ENCODE peak calls at places on chromosome X, in four cellular contexts. One of them, this sample, is unnamed.

GRCh38 chrX:80765226-80765625 is 44.5 kb downstream of the BRWD3 start:
- DNase-seq in activated naive CD8-positive, alpha-beta T cell treated with anti-CD3 and anti-CD28 coated beads, Interleukin-2, amount 50 U/mL, for 24 hours: no peak
- DNase-seq in astrocyte of the spinal cord: peak; percentile 63
- DNase-seq in activated effector memory CD4-positive, alpha-beta T cell treated with anti-CD3 and anti-CD28 coated beads, Interleukin-2, amount 50 U/mL, for 16 hours: no peak
- DNase-seq in this sample: no peak

GRCh38 chrX:7266261-7266660 is 118.3 kb upstream of the PUDP start:
- DNase-seq in activated naive CD8-positive, alpha-beta T cell treated with anti-CD3 and anti-CD28 coated beads, Interleukin-2, amount 50 U/mL, for 24 hours: no peak
- DNase-seq in astrocyte of the spinal cord: no peak
- DNase-seq in activated effector memory CD4-positive, alpha-beta T cell treated with anti-CD3 and anti-CD28 coated beads, Interleukin-2, amount 50 U/mL, for 16 hours: no peak
- DNase-seq in this sample: no peak

GRCh38 chrX:2242326-2242725 is 258.4 kb downstream of the DHRSX start:
- DNase-seq in activated naive CD8-positive, alpha-beta T cell treated with anti-CD3 and anti-CD28 coated beads, Interleukin-2, amount 50 U/mL, for 24 hours: no peak
- DNase-seq in astrocyte of the spinal cord: no peak
- DNase-seq in activated effector memory CD4-positive, alpha-beta T cell treated with anti-CD3 and anti-CD28 coated beads, Interleukin-2, amount 50 U/mL, for 16 hours: no peak
- DNase-seq in this sample: no peak

GRCh38 chrX:63658920-63659319 is 126.1 kb downstream of the ARHGEF9 start:
- DNase-seq in activated naive CD8-positive, alpha-beta T cell treated with anti-CD3 and anti-CD28 coated beads, Interleukin-2, amount 50 U/mL, for 24 hours: no peak
- DNase-seq in astrocyte of the spinal cord: no peak
- DNase-seq in activated effector memory CD4-positive, alpha-beta T cell treated with anti-CD3 and anti-CD28 coated beads, Interleukin-2, amount 50 U/mL, for 16 hours: no peak
- DNase-seq in this sample: no peak

GRCh38 chrX:105636667-105637066 is 185.7 kb upstream of the NRK start:
- DNase-seq in activated naive CD8-positive, alpha-beta T cell treated with anti-CD3 and anti-CD28 coated beads, Interleukin-2, amount 50 U/mL, for 24 hours: no peak
- DNase-seq in astrocyte of the spinal cord: no peak
- DNase-seq in activated effector memory CD4-positive, alpha-beta T cell treated with anti-CD3 and anti-CD28 coated beads, Interleukin-2, amount 50 U/mL, for 16 hours: no peak
- DNase-seq in this sample: no peak

GRCh38 chrX:31227250-31227649 is 155.4 kb upstream of the FTHL17 start:
- DNase-seq in activated naive CD8-positive, alpha-beta T cell treated with anti-CD3 and anti-CD28 coated beads, Interleukin-2, amount 50 U/mL, for 24 hours: no peak
- DNase-seq in astrocyte of the spinal cord: no peak
- DNase-seq in activated effector memory CD4-positive, alpha-beta T cell treated with anti-CD3 and anti-CD28 coated beads, Interleukin-2, amount 50 U/mL, for 16 hours: no peak
- DNase-seq in this sample: no peak

GRCh38 chrX:11968470-11968869 is 169.8 kb upstream of the FRMPD4 start:
- DNase-seq in activated naive CD8-positive, alpha-beta T cell treated with anti-CD3 and anti-CD28 coated beads, Interleukin-2, amount 50 U/mL, for 24 hours: no peak
- DNase-seq in astrocyte of the spinal cord: no peak
- DNase-seq in activated effector memory CD4-positive, alpha-beta T cell treated with anti-CD3 and anti-CD28 coated beads, Interleukin-2, amount 50 U/mL, for 16 hours: no peak
- DNase-seq in this sample: no peak

GRCh38 chrX:39631275-39631674 is 466.5 kb downstream of the BCOR start:
- DNase-seq in activated naive CD8-positive, alpha-beta T cell treated with anti-CD3 and anti-CD28 coated beads, Interleukin-2, amount 50 U/mL, for 24 hours: no peak
- DNase-seq in astrocyte of the spinal cord: no peak
- DNase-seq in activated effector memory CD4-positive, alpha-beta T cell treated with anti-CD3 and anti-CD28 coated beads, Interleukin-2, amount 50 U/mL, for 16 hours: no peak
- DNase-seq in this sample: no peak

GRCh38 chrX:17559728-17560379 is 177.4 kb upstream of the SCML1 start:
- DNase-seq in activated naive CD8-positive, alpha-beta T cell treated with anti-CD3 and anti-CD28 coated beads, Interleukin-2, amount 50 U/mL, for 24 hours: no peak
- DNase-seq in astrocyte of the spinal cord: peak; percentile 87
- DNase-seq in activated effector memory CD4-positive, alpha-beta T cell treated with anti-CD3 and anti-CD28 coated beads, Interleukin-2, amount 50 U/mL, for 16 hours: no peak
- DNase-seq in this sample: no peak

GRCh38 chrX:119105826-119106225 is 21.8 kb downstream of the KIAA1210 start:
- DNase-seq in activated naive CD8-positive, alpha-beta T cell treated with anti-CD3 and anti-CD28 coated beads, Interleukin-2, amount 50 U/mL, for 24 hours: no peak
- DNase-seq in astrocyte of the spinal cord: peak; percentile 16
- DNase-seq in activated effector memory CD4-positive, alpha-beta T cell treated with anti-CD3 and anti-CD28 coated beads, Interleukin-2, amount 50 U/mL, for 16 hours: no peak
- DNase-seq in this sample: no peak

GRCh38 chrX:153963546-153963945 is 8.1 kb downstream of the HCFC1 start:
- DNase-seq in activated naive CD8-positive, alpha-beta T cell treated with anti-CD3 and anti-CD28 coated beads, Interleukin-2, amount 50 U/mL, for 24 hours: no peak
- DNase-seq in astrocyte of the spinal cord: no peak
- DNase-seq in activated effector memory CD4-positive, alpha-beta T cell treated with anti-CD3 and anti-CD28 coated beads, Interleukin-2, amount 50 U/mL, for 16 hours: no peak
- DNase-seq in this sample: no peak

GRCh38 chrX:46588263-46588662 is 14.7 kb downstream of the CHST7 start:
- DNase-seq in activated naive CD8-positive, alpha-beta T cell treated with anti-CD3 and anti-CD28 coated beads, Interleukin-2, amount 50 U/mL, for 24 hours: peak; percentile 30
- DNase-seq in astrocyte of the spinal cord: peak; percentile 82
- DNase-seq in activated effector memory CD4-positive, alpha-beta T cell treated with anti-CD3 and anti-CD28 coated beads, Interleukin-2, amount 50 U/mL, for 16 hours: peak; percentile 72
- DNase-seq in this sample: no peak

GRCh38 chrX:47223476-47224250 is 5.2 kb downstream of the CDK16 start:
- DNase-seq in activated naive CD8-positive, alpha-beta T cell treated with anti-CD3 and anti-CD28 coated beads, Interleukin-2, amount 50 U/mL, for 24 hours: no peak
- DNase-seq in astrocyte of the spinal cord: no peak
- DNase-seq in activated effector memory CD4-positive, alpha-beta T cell treated with anti-CD3 and anti-CD28 coated beads, Interleukin-2, amount 50 U/mL, for 16 hours: no peak
- DNase-seq in this sample: no peak

GRCh38 chrX:134753185-134754008 is 95.1 kb upstream of the PLAC1 start:
- DNase-seq in activated naive CD8-positive, alpha-beta T cell treated with anti-CD3 and anti-CD28 coated beads, Interleukin-2, amount 50 U/mL, for 24 hours: no peak
- DNase-seq in astrocyte of the spinal cord: peak; percentile 50
- DNase-seq in activated effector memory CD4-positive, alpha-beta T cell treated with anti-CD3 and anti-CD28 coated beads, Interleukin-2, amount 50 U/mL, for 16 hours: no peak
- DNase-seq in this sample: no peak

GRCh38 chrX:19535481-19535880 is 20.2 kb upstream of the MAP3K15 start:
- DNase-seq in activated naive CD8-positive, alpha-beta T cell treated with anti-CD3 and anti-CD28 coated beads, Interleukin-2, amount 50 U/mL, for 24 hours: no peak
- DNase-seq in astrocyte of the spinal cord: peak; percentile 8
- DNase-seq in activated effector memory CD4-positive, alpha-beta T cell treated with anti-CD3 and anti-CD28 coated beads, Interleukin-2, amount 50 U/mL, for 16 hours: no peak
- DNase-seq in this sample: no peak

GRCh38 chrX:18422325-18422724 is 3.1 kb upstream of the CDKL5 start:
- DNase-seq in activated naive CD8-positive, alpha-beta T cell treated with anti-CD3 and anti-CD28 coated beads, Interleukin-2, amount 50 U/mL, for 24 hours: no peak
- DNase-seq in astrocyte of the spinal cord: peak; percentile 78
- DNase-seq in activated effector memory CD4-positive, alpha-beta T cell treated with anti-CD3 and anti-CD28 coated beads, Interleukin-2, amount 50 U/mL, for 16 hours: no peak
- DNase-seq in this sample: no peak

GRCh38 chrX:112380541-112381278 is 298.1 kb upstream of the TRPC5 start:
- DNase-seq in activated naive CD8-positive, alpha-beta T cell treated with anti-CD3 and anti-CD28 coated beads, Interleukin-2, amount 50 U/mL, for 24 hours: no peak
- DNase-seq in astrocyte of the spinal cord: no peak
- DNase-seq in activated effector memory CD4-positive, alpha-beta T cell treated with anti-CD3 and anti-CD28 coated beads, Interleukin-2, amount 50 U/mL, for 16 hours: no peak
- DNase-seq in this sample: no peak

GRCh38 chrX:31130457-31131215 is 58.8 kb upstream of the FTHL17 start:
- DNase-seq in activated naive CD8-positive, alpha-beta T cell treated with anti-CD3 and anti-CD28 coated beads, Interleukin-2, amount 50 U/mL, for 24 hours: no peak
- DNase-seq in astrocyte of the spinal cord: no peak
- DNase-seq in activated effector memory CD4-positive, alpha-beta T cell treated with anti-CD3 and anti-CD28 coated beads, Interleukin-2, amount 50 U/mL, for 16 hours: no peak
- DNase-seq in this sample: no peak

GRCh38 chrX:153669174-153669890 is 4.3 kb downstream of the PNCK start:
- DNase-seq in activated naive CD8-positive, alpha-beta T cell treated with anti-CD3 and anti-CD28 coated beads, Interleukin-2, amount 50 U/mL, for 24 hours: peak; percentile 51
- DNase-seq in astrocyte of the spinal cord: no peak
- DNase-seq in activated effector memory CD4-positive, alpha-beta T cell treated with anti-CD3 and anti-CD28 coated beads, Interleukin-2, amount 50 U/mL, for 16 hours: peak; percentile 82
- DNase-seq in this sample: no peak

GRCh38 chrX:41022579-41022978 is 62.7 kb upstream of the USP9X start:
- DNase-seq in activated naive CD8-positive, alpha-beta T cell treated with anti-CD3 and anti-CD28 coated beads, Interleukin-2, amount 50 U/mL, for 24 hours: no peak
- DNase-seq in astrocyte of the spinal cord: no peak
- DNase-seq in activated effector memory CD4-positive, alpha-beta T cell treated with anti-CD3 and anti-CD28 coated beads, Interleukin-2, amount 50 U/mL, for 16 hours: no peak
- DNase-seq in this sample: no peak

GRCh38 chrX:101395789-101396188 is 5.0 kb downstream of the RPL36A start:
- DNase-seq in activated naive CD8-positive, alpha-beta T cell treated with anti-CD3 and anti-CD28 coated beads, Interleukin-2, amount 50 U/mL, for 24 hours: no peak
- DNase-seq in astrocyte of the spinal cord: no peak
- DNase-seq in activated effector memory CD4-positive, alpha-beta T cell treated with anti-CD3 and anti-CD28 coated beads, Interleukin-2, amount 50 U/mL, for 16 hours: no peak
- DNase-seq in this sample: no peak

GRCh38 chrX:45743081-45743533 is 542.4 kb upstream of the DIPK2B start:
- DNase-seq in activated naive CD8-positive, alpha-beta T cell treated with anti-CD3 and anti-CD28 coated beads, Interleukin-2, amount 50 U/mL, for 24 hours: no peak
- DNase-seq in astrocyte of the spinal cord: peak; percentile 72
- DNase-seq in activated effector memory CD4-positive, alpha-beta T cell treated with anti-CD3 and anti-CD28 coated beads, Interleukin-2, amount 50 U/mL, for 16 hours: no peak
- DNase-seq in this sample: peak; percentile 46

GRCh38 chrX:133674726-133675470 is 259.6 kb upstream of the GPC4 start:
- DNase-seq in activated naive CD8-positive, alpha-beta T cell treated with anti-CD3 and anti-CD28 coated beads, Interleukin-2, amount 50 U/mL, for 24 hours: no peak
- DNase-seq in astrocyte of the spinal cord: no peak
- DNase-seq in activated effector memory CD4-positive, alpha-beta T cell treated with anti-CD3 and anti-CD28 coated beads, Interleukin-2, amount 50 U/mL, for 16 hours: no peak
- DNase-seq in this sample: no peak

GRCh38 chrX:73851014-73852009 is 288.3 kb downstream of the CHIC1 start:
- DNase-seq in activated naive CD8-positive, alpha-beta T cell treated with anti-CD3 and anti-CD28 coated beads, Interleukin-2, amount 50 U/mL, for 24 hours: no peak
- DNase-seq in astrocyte of the spinal cord: peak; percentile 97
- DNase-seq in activated effector memory CD4-positive, alpha-beta T cell treated with anti-CD3 and anti-CD28 coated beads, Interleukin-2, amount 50 U/mL, for 16 hours: no peak
- DNase-seq in this sample: no peak

GRCh38 chrX:150099316-150099715 is 161.0 kb upstream of the EOLA2 start:
- DNase-seq in activated naive CD8-positive, alpha-beta T cell treated with anti-CD3 and anti-CD28 coated beads, Interleukin-2, amount 50 U/mL, for 24 hours: no peak
- DNase-seq in astrocyte of the spinal cord: no peak
- DNase-seq in activated effector memory CD4-positive, alpha-beta T cell treated with anti-CD3 and anti-CD28 coated beads, Interleukin-2, amount 50 U/mL, for 16 hours: no peak
- DNase-seq in this sample: no peak